ENCODE peak calls at places on chromosomes 6 and 20, in seven cellular contexts. N is WTC11, B is stomach, L is endothelial cell, F is foreskin fibroblast, K is body of pancreas, U is brain microvascular endothelial cell. Q is an unnamed sample.

GRCh38 chr6:106746660-106747059 is 117.3 kb downstream of the QRSL1 start:
- DNase-seq in K (no peak), U (peak; percentile 34), F (peak; percentile 42), N (no peak), L (no peak), B (no peak), Q (peak; percentile 98)

GRCh38 chr6:158448856-158449255 is 111.0 kb upstream of the TMEM181 start:
- DNase-seq in B (no peak), L (no peak), U (no peak), F (no peak), K (no peak), N (no peak), Q (no peak)

GRCh38 chr6:135251416-135251815 is 70.3 kb downstream of the MYB start:
- DNase-seq in N (no peak), F (no peak), B (peak; percentile 48), L (no peak), U (no peak), K (peak; percentile 16), Q (no peak)

GRCh38 chr6:26092443-26092842 is 5.2 kb downstream of the HFE start:
- DNase-seq in L (no peak), F (no peak), B (no peak), K (no peak), U (no peak), N (no peak), Q (no peak)

GRCh38 chr20:10524643-10525042 is 89.5 kb downstream of the SLX4IP start:
- DNase-seq in K (no peak), L (no peak), N (no peak), F (peak; percentile 36), B (no peak), U (peak; percentile 61), Q (peak; percentile 38)

GRCh38 chr6:87155920-87156600 is 695 bp downstream of the ZNF292 start:
- DNase-seq in K (peak; percentile 37), F (peak; percentile 62), N (peak; percentile 72), U (peak; percentile 66), L (peak; percentile 63), B (peak; percentile 32), Q (peak; percentile 32)

GRCh38 chr6:121236984-121237383 is 97.3 kb downstream of the TBC1D32 start:
- DNase-seq in L (no peak), N (no peak), U (no peak), B (no peak), K (no peak), F (no peak), Q (no peak)

GRCh38 chr6:38117281-38117680 is 297.8 kb downstream of the ZFAND3 start:
- DNase-seq in U (no peak), B (no peak), F (peak; percentile 43), L (no peak), N (no peak), K (no peak), Q (no peak)

GRCh38 chr20:48932375-48932941 is 10.9 kb downstream of the ARFGEF2 start:
- DNase-seq in K (no peak), B (no peak), N (no peak), F (peak; percentile 37), L (no peak), U (no peak), Q (no peak)

GRCh38 chr6:24666097-24666615 is 543 bp downstream of the TDP2 start:
- DNase-seq in N (peak; percentile 44), U (peak; percentile 18), L (peak; percentile 48), F (peak; percentile 57), K (peak; percentile 36), B (peak; percentile 52), Q (no peak)

GRCh38 chr6:24667378-24667803 is 514 bp downstream of the ACOT13 start:
- DNase-seq in F (peak; percentile 58), B (no peak), N (no peak), U (peak; percentile 31), L (no peak), K (no peak), Q (no peak)

GRCh38 chr6:24668997-24669361 is 2.1 kb downstream of the ACOT13 start:
- DNase-seq in U (no peak), N (no peak), L (no peak), F (no peak), B (no peak), K (no peak), Q (no peak)

GRCh38 chr6:24664049-24664987 is 2.4 kb downstream of the TDP2 start:
- DNase-seq in U (no peak), N (no peak), K (no peak), L (no peak), F (no peak), B (no peak), Q (no peak)

GRCh38 chr6:24666616-24667377 is at the start of the genes ACOT13 and TDP2:
- DNase-seq in L (peak; percentile 95), B (peak; percentile 96), K (peak; percentile 96), U (peak; percentile 90), F (peak; percentile 99), N (peak; percentile 96), Q (peak; percentile 97)
- TF ChIP-seq CTCF in L (peak; percentile 36), B (peak; percentile 4), K (peak; percentile 14), U (peak; percentile 73), F (peak; percentile 45), N (peak; percentile 16), Q (peak; percentile 43)

GRCh38 chr6:52365871-52366540 is 4.1 kb downstream of the PAQR8 start:
- DNase-seq in N (no peak), K (no peak), L (no peak), F (peak; percentile 24), B (no peak), U (no peak), Q (no peak)

GRCh38 chr6:52363222-52363867 is 1.4 kb downstream of the PAQR8 start:
- DNase-seq in U (no peak), F (peak; percentile 20), L (no peak), N (no peak), K (no peak), B (peak; percentile 52), Q (no peak)

GRCh38 chr6:52364480-52365166 is 2.7 kb downstream of the PAQR8 start:
- DNase-seq in K (no peak), N (no peak), U (no peak), F (no peak), B (no peak), L (no peak), Q (no peak)

GRCh38 chr6:52362443-52363221 is 681 bp downstream of the PAQR8 start:
- DNase-seq in N (peak; percentile 67), L (peak; percentile 22), K (peak; percentile 16), U (peak; percentile 6), F (peak; percentile 57), B (peak; percentile 37), Q (peak; percentile 21)

GRCh38 chr6:52365317-52365716 is 3.4 kb downstream of the PAQR8 start:
- DNase-seq in L (no peak), N (no peak), B (no peak), K (no peak), F (no peak), U (no peak), Q (no peak)
- TF ChIP-seq CTCF in L (no peak), N (no peak), B (no peak), K (no peak), F (no peak), U (no peak), Q (no peak)

GRCh38 chr6:76867182-76867581 is 596.1 kb downstream of the HTR1B start:
- DNase-seq in B (no peak), L (no peak), K (no peak), N (no peak), U (no peak), F (no peak), Q (no peak)

GRCh38 chr6:76861403-76861802 is 601.9 kb downstream of the HTR1B start:
- DNase-seq in L (peak; percentile 38), K (peak; percentile 16), N (peak; percentile 64), U (no peak), F (no peak), B (peak; percentile 41), Q (peak; percentile 13)

GRCh38 chr6:76866091-76866490 is 597.2 kb downstream of the HTR1B start:
- DNase-seq in L (no peak), F (no peak), K (no peak), B (no peak), N (no peak), U (no peak), Q (no peak)

GRCh38 chr6:76862966-76863365 is 600.3 kb downstream of the HTR1B start:
- DNase-seq in K (no peak), U (no peak), B (no peak), F (no peak), N (no peak), L (no peak), Q (no peak)
- TF ChIP-seq CTCF in K (no peak), U (no peak), B (no peak), F (no peak), N (no peak), L (no peak), Q (no peak)

GRCh38 chr6:129671442-129672344 is 38.3 kb downstream of the ARHGAP18 start:
- DNase-seq in B (no peak), K (peak; percentile 67), F (no peak), U (no peak), L (no peak), N (no peak), Q (peak; percentile 58)
- TF ChIP-seq CTCF in B (peak; percentile 8), K (no peak), F (no peak), U (peak; percentile 16), L (no peak), N (no peak), Q (no peak)

GRCh38 chr6:139926711-139927110 is 552.3 kb upstream of the CITED2 start:
- DNase-seq in L (no peak), N (no peak), F (peak; percentile 72), B (no peak), U (peak; percentile 42), K (no peak), Q (no peak)

GRCh38 chr6:139923964-139924475 is 549.6 kb upstream of the CITED2 start:
- DNase-seq in U (no peak), L (no peak), K (no peak), F (no peak), B (no peak), N (no peak), Q (no peak)

GRCh38 chr6:139925894-139926641 is 551.6 kb upstream of the CITED2 start:
- DNase-seq in K (peak; percentile 24), L (no peak), N (no peak), U (peak; percentile 87), F (peak; percentile 95), B (no peak), Q (no peak)

GRCh38 chr6:139927742-139928305 is 553.4 kb upstream of the CITED2 start:
- DNase-seq in F (no peak), K (no peak), B (no peak), N (no peak), U (no peak), L (no peak), Q (no peak)

DNA sequence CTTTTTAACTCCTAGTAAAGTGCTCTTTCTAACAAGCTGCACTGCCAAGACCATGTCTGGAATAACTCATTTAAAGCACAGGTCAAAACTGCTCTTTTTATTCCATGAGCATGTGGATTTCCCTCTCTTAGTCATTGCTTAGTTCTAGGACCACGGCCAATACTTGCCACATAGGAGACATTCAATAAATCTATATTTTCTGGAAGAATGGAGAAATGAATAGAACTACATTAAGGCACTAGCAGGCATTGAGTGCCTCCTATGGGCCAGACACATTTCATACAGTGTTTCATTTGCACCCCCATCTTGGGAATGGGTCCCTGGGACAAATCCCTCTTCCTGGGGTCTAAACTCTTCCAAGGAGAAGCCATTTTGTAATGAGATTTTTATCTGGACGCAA is 552.8 kb upstream of the CITED2 start:
- DNase-seq in F (peak; percentile 88), L (no peak), B (no peak), U (peak; percentile 71), N (no peak), K (no peak), Q (peak; percentile 51)
- TF ChIP-seq CTCF in F (peak; percentile 16), L (no peak), B (no peak), U (peak; percentile 61), N (no peak), K (no peak), Q (no peak)

Q was measured in MCF 10A.